ENCODE peak calls at places on chromosomes 1 and 21, in four cellular contexts. K is A549, L is ovary, H is transverse colon. V is an unnamed sample. For H3K4me1, the result is how much of the 10 kb centered on the place peaks cover.

GRCh38 chr1:156488566-156489165 is 11.9 kb downstream of the MEF2D start:
- DNase-seq in K (no peak), L (no peak), H (peak), V (no peak)

GRCh38 chr1:89525169-89525855 is 683 bp downstream of the LRRC8B start:
- DNase-seq in K (peak), L (no peak), H (no peak), V (no peak)

GRCh38 chr1:204923209-204923608 is 52.5 kb downstream of the NFASC start:
- DNase-seq in K (no peak), L (no peak), H (no peak), V (no peak)

GRCh38 chr1:74316302-74316701 is 81.1 kb downstream of the TNNI3K start:
- DNase-seq in K (no peak), L (no peak), H (no peak), V (no peak)

GRCh38 chr21:44711327-44712202 is at the start of gene TSPEAR:
- DNase-seq in K (no peak), L (peak), H (no peak), V (no peak)

GRCh38 chr1:183223467-183223866 is 37.4 kb downstream of the LAMC2 start:
- DNase-seq in K (no peak), L (no peak), H (no peak), V (no peak)

GRCh38 chr1:19949016-19949415 is 25.6 kb upstream of the PLA2G2E start:
- DNase-seq in K (peak), L (no peak), H (no peak), V (no peak)

GRCh38 chr1:11531943-11532342 is 53.0 kb downstream of the DISP3 start:
- DNase-seq in K (no peak), L (no peak), H (no peak), V (no peak)

GRCh38 chr1:208054885-208055507 is 144.1 kb upstream of the CD34 start:
- DNase-seq in K (no peak), L (no peak), H (no peak), V (no peak)

GRCh38 chr1:43858324-43858723 is 75.3 kb upstream of the ARTN start:
- DNase-seq in K (no peak), L (peak), H (no peak), V (no peak)

GRCh38 chr1:76083189-76083588 is 8.6 kb downstream of the ST6GALNAC3 start:
- DNase-seq in K (no peak), L (no peak), H (no peak), V (no peak)

GRCh38 chr1:150182233-150182632 is 32.5 kb downstream of the PLEKHO1 start:
- DNase-seq in K (no peak), L (no peak), H (no peak), V (no peak)

GRCh38 chr1:116908821-116909510 is 750 bp upstream of the PTGFRN start:
- DNase-seq in K (no peak), L (no peak), H (no peak), V (no peak)

GRCh38 chr1:163999131-163999530 is 559.9 kb upstream of the PBX1 start:
- DNase-seq in K (no peak), L (no peak), H (no peak), V (no peak)

GRCh38 chr21:46021978-46022544 is 40.5 kb downstream of the COL6A1 start:
- DNase-seq in K (no peak), L (peak), H (peak), V (peak)

GRCh38 chr1:61368366-61368765 is 286.0 kb downstream of the NFIA start:
- DNase-seq in K (no peak), L (no peak), H (no peak), V (no peak)

GRCh38 chr1:204711947-204712701 is 26.6 kb upstream of the LRRN2 start:
- DNase-seq in K (no peak), L (no peak), H (peak), V (no peak)

GRCh38 chr1:43622471-43622870 is 27.5 kb upstream of the KDM4A start:
- DNase-seq in K (no peak), L (peak), H (no peak), V (no peak)

GRCh38 chr1:109776911-109777310 is 13.2 kb upstream of the EPS8L3 start:
- DNase-seq in K (peak), L (peak), H (peak), V (no peak)

GRCh38 chr21:26739189-26739588 is 106.0 kb downstream of the ADAMTS1 start:
- DNase-seq in K (no peak), L (no peak), H (no peak), V (no peak)

GRCh38 chr1:107897428-107898339 is 67.3 kb downstream of the VAV3 start:
- DNase-seq in K (no peak), L (no peak), H (peak), V (no peak)

GRCh38 chr1:75136158-75136815 is 2.1 kb downstream of the LHX8 start:
- DNase-seq in K (no peak), L (no peak), H (no peak), V (no peak)

GRCh38 chr1:1942753-1943656 is 23.9 kb upstream of the TMEM52 start:
- DNase-seq in K (no peak), L (peak), H (peak), V (no peak)

GRCh38 chr1:25519624-25520023 is 23.8 kb upstream of the LDLRAP1 start:
- DNase-seq in K (no peak), L (no peak), H (no peak), V (no peak)

GRCh38 chr1:28508435-28508754 is 2.6 kb downstream of the RCC1 start:
- DNase-seq in K (no peak), L (no peak), H (no peak), V (no peak)

GRCh38 chr1:193462629-193463320 is 276.4 kb upstream of the B3GALT2 start:
- DNase-seq in K (no peak), L (no peak), H (no peak), V (no peak)

GRCh38 chr1:196858811-196859210 is 29.0 kb upstream of the CFHR4 start:
- DNase-seq in K (no peak), L (no peak), H (no peak), V (no peak)

GRCh38 chr1:246726881-246727280 is 2.7 kb downstream of the SCCPDH start:
- DNase-seq in K (no peak), L (no peak), H (no peak), V (no peak)

GRCh38 chr1:91736146-91736998 is 149.6 kb downstream of the TGFBR3 start:
- DNase-seq in K (no peak), L (no peak), H (peak), V (no peak)

GRCh38 chr21:45404726-45405270 is at the start of gene COL18A1:
- DNase-seq in K (peak), L (peak), H (peak), V (no peak)

GRCh38 chr21:35606578-35606977 is 453.7 kb downstream of the SETD4 start:
- DNase-seq in K (no peak), L (no peak), H (no peak), V (no peak)

GRCh38 chr1:214319930-214320329 is 39.0 kb downstream of the SMYD2 start:
- DNase-seq in K (no peak), L (no peak), H (no peak), V (no peak)
- TF ChIP-seq CTCF in K (peak), L (no peak), H (no peak), V (no peak)

GRCh38 chr1:211756471-211757020 is 74.0 kb downstream of the LPGAT1 start:
- DNase-seq in K (no peak), L (no peak), H (no peak), V (no peak)
- TF ChIP-seq POLR2A in K (no peak), L (no peak), H (no peak), V (no peak)

DNA sequence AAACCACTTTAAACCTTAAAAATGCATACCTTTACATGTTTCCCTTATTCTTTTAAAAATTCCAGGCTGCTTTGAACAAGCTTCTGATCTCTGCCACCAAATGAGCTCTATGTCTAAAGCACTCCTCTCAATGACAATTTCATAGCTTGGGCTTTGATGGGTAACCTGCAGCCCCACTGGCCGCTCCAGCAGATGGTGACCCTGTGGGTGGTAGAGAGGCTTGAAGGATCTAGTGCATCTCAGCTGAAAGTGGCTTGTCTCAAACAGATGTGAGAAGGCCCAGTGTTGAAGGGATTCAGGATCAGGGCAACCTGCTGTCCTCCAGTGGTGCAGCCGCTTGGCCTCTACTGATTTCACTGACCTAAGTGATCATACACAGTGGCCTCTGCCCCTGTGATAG is 84.7 kb upstream of the IRF2BP2 start:
- DNase-seq in K (no peak), L (no peak), H (no peak), V (no peak)
- H3K4me1 ChIP-seq in K (under half), L (under half), H (under half), V (under half)

GRCh38 chr1:70675737-70676156 is 264.7 kb downstream of the CTH start:
- DNase-seq in K (no peak), L (no peak), H (no peak), V (no peak)
- TF ChIP-seq CTCF in K (no peak), L (no peak), H (no peak), V (no peak)

GRCh38 chr1:160539896-160540858 is 17.1 kb upstream of the SLAMF6 start:
- DNase-seq in K (no peak), L (no peak), H (peak), V (no peak)
- TF ChIP-seq POLR2A in K (no peak), L (no peak), H (no peak), V (no peak)

GRCh38 chr1:41539416-41539800 is 54.9 kb upstream of the EDN2 start:
- DNase-seq in K (no peak), L (no peak), H (peak), V (no peak)
- H3K4me1 ChIP-seq in K (under half), L (under half), H (under half), V (under half)

GRCh38 chr1:200916152-200916551 is 21.5 kb downstream of the INAVA start:
- DNase-seq in K (no peak), L (no peak), H (no peak), V (no peak)
- TF ChIP-seq CTCF in K (peak), L (no peak), H (no peak), V (no peak)

GRCh38 chr1:153565529-153566374 is at the start of gene S100A2:
- DNase-seq in K (peak), L (peak), H (peak), V (no peak)

GRCh38 chr1:153568367-153569099 is 2.9 kb upstream of the S100A2 start:
- DNase-seq in K (peak), L (peak), H (peak), V (peak)

GRCh38 chr1:153563991-153564390 is 1.7 kb downstream of the S100A2 start:
- DNase-seq in K (no peak), L (no peak), H (no peak), V (no peak)

GRCh38 chr1:153567621-153568366 is 2.1 kb upstream of the S100A2 start:
- DNase-seq in K (peak), L (no peak), H (no peak), V (no peak)

DNA sequence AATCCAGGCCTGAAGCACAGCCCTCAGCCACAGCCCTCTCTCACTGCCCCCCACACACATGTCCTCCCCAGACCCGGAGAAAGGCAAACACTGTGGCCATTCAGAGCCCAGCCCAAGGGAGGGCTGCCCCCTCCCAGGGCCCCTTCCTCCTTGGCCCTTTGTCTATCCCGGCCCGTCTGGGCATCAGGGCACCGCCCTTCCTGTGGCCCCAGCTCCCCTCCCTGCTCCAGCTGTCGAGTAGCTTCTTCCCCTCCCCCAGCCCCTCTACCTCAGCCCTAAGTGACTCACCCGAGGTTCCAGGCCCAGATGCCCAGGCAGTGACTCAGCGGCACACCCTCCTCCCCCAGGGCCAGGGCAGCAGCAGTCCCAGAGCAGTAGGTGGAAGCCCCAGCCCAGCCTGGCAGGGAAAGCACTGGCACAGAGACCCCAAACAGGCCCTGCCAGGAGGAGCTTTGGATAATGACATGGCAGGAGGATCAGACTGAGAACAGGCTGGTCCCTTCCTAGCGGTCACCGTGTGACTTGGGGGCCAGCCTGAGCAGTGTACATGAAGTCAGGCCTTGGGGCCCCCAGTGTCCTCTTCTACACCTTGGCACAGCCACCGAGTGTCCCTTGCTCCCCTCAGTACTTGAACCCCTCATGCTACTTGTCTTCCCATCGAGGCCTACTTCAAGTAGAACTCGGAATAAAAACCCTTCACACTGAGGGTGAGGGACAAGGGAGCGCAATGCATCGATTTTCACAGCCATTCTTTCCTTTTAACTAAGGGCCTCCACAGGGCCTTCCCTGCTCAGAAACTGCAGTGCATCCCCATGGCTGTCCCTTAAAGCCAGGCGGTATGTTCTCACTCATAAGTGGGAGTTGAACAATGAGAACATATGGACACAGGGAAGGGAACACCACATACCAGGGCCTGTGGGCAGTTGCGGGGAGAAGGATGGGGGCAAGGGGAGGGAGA is 1.0 kb upstream of the S100A2 start:
- DNase-seq in K (peak), L (peak), H (peak), V (peak)
- TF ChIP-seq POLR2A in K (no peak), L (no peak), H (peak), V (peak)

GRCh38 chr1:167221126-167221803 is 579 bp downstream of the POU2F1 start:
- DNase-seq in K (no peak), L (peak), H (no peak), V (no peak)
- H3K4me1 ChIP-seq in K (under half), L (under half), H (under half), V (under half)

DNA sequence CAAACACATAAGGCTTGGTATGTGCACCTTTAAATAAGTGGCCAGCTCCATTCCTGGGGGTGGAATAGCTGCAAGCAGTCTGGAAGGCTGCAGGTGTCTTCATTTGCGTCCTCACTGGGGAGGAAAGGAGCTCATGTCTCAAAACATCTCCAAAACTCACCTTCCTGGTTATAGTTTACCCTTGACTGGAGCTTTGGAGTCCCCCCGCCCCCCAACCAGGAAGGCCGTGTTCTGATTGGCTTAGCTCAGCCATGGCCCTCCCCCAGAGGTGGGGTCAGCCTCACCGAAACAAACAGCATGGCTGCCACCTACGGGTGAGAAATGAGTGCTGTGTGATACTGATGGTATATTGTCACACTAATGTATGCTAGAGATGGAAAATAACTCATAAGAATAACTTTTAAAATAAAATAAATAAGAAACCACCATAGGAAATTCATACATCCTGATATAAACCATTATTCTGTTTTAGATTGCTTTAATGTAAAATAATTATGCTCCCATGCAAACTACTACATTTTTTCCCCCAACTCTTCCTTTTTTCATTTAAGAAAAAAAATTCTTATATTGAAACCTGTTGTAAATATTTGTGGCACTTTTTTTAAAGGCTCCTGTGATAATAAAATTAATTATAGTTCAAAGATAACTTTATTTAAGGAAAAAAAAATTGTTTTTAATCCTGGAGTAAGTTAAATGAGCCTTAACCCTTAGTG is 90.8 kb downstream of the ZP4 start:
- DNase-seq in K (peak), L (no peak), H (peak), V (no peak)
- TF ChIP-seq CTCF in K (peak), L (no peak), H (no peak), V (no peak)